ENCODE peak calls at places on chromosomes 11 and 22, in nine cellular contexts. R is HL-60, N is HCT116, F is GM23338, W is breast epithelium, P is transverse colon, Z is sigmoid colon, Q is H1, Y is suprapubic skin. O is an unnamed sample.

GRCh38 chr11:9516113-9516512 is 55.3 kb downstream of the ZNF143 start:
- DNase-seq in R (no peak), W (no peak), Z (no peak), F (peak), Y (no peak), Q (no peak), N (no peak), P (no peak), O (no peak)

GRCh38 chr11:126890561-126890960 is 110.0 kb downstream of the KIRREL3 start:
- DNase-seq in R (no peak), W (no peak), Z (no peak), Q (peak), F (peak), Y (no peak), N (no peak), P (no peak), O (no peak)

GRCh38 chr11:614091-614582 is 1.6 kb downstream of the IRF7 start:
- DNase-seq in R (no peak), Y (peak), Q (no peak), W (no peak), P (peak), N (no peak), Z (no peak), F (no peak), O (peak)

GRCh38 chr11:77027275-77027674 is 6.9 kb upstream of the B3GNT6 start:
- DNase-seq in R (no peak), Y (no peak), F (no peak), P (no peak), Q (no peak), N (no peak), Z (no peak), W (no peak), O (no peak)

GRCh38 chr22:46833228-46833627 is 70.8 kb downstream of the TBC1D22A start:
- DNase-seq in Z (no peak), Q (peak), N (peak), Y (no peak), P (no peak), R (no peak), W (no peak), F (peak), O (no peak)

GRCh38 chr11:65316979-65317786 is 2.5 kb downstream of the CDC42EP2 start:
- DNase-seq in P (peak), N (peak), F (peak), W (peak), Y (peak), Q (no peak), R (no peak), Z (peak), O (no peak)

GRCh38 chr11:47236482-47236881 is 12.1 kb downstream of the ACP2 start:
- DNase-seq in Y (no peak), F (no peak), R (no peak), Z (no peak), N (no peak), W (no peak), P (no peak), Q (no peak), O (no peak)

GRCh38 chr11:36411202-36411640 is 98.9 kb downstream of the TRAF6 start:
- DNase-seq in N (no peak), W (no peak), Q (no peak), P (peak), Z (no peak), R (no peak), F (no peak), Y (no peak), O (peak)

GRCh38 chr11:35111171-35112055 is 27.6 kb upstream of the CD44 start:
- DNase-seq in R (no peak), W (peak), Z (no peak), Q (no peak), N (no peak), P (peak), F (no peak), Y (no peak), O (no peak)

GRCh38 chr11:26522912-26523610 is 49.0 kb downstream of the MUC15 start:
- DNase-seq in N (no peak), Y (no peak), W (no peak), P (no peak), R (no peak), Z (no peak), Q (peak), F (peak), O (no peak)

GRCh38 chr11:57779275-57779674 is 17.7 kb downstream of the CTNND1 start:
- DNase-seq in R (no peak), P (no peak), W (peak), Z (no peak), Q (no peak), N (no peak), Y (no peak), F (peak), O (no peak)

GRCh38 chr11:102276302-102277182 is 40.7 kb upstream of the BIRC3 start:
- DNase-seq in N (no peak), Q (no peak), Z (no peak), P (no peak), R (no peak), Y (no peak), W (no peak), F (no peak), O (no peak)

GRCh38 chr11:102283088-102283487 is 34.2 kb upstream of the BIRC3 start:
- DNase-seq in W (no peak), R (no peak), P (no peak), Q (no peak), Y (no peak), F (no peak), N (no peak), Z (no peak), O (no peak)

GRCh38 chr11:102279641-102280170 is 37.6 kb upstream of the BIRC3 start:
- DNase-seq in Q (no peak), Y (no peak), W (no peak), Z (no peak), N (no peak), P (peak), R (no peak), F (peak), O (no peak)

GRCh38 chr11:102284008-102284407 is 33.3 kb upstream of the BIRC3 start:
- DNase-seq in Y (no peak), P (no peak), W (no peak), F (no peak), N (no peak), R (no peak), Z (no peak), Q (no peak), O (no peak)

DNA sequence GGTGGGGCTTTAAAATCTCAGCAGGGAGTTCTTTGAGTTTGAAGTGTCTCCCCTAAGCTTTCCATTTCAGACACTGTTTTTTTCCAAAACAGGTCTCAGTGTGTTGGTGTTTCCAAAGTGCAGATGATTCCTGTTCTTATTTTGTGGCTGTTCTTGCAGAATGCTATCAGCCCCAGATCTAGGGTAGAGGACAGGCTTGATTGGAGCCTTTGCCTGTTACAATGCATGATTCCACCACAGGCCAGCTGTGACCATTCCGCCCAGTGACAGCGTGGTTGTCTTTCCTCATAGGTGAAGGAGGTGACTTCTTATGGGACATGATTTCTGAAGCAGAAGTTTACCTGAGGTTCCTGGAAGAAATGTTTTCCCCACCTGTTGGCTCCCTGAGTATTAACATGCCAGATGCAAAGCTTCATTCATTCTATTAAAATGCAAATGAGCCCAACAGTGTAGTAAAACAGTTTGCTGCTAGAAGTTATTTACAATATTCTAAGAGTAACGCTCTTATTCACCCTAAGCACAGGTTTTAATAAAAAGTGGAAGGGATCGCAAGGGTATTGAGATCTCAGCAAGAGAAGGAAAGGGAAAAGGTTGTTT is 36.9 kb upstream of the BIRC3 start:
- DNase-seq in P (peak), N (no peak), Q (no peak), Y (no peak), F (peak), R (no peak), W (no peak), Z (no peak), O (no peak)
- H3K4me3 ChIP-seq in P (no peak), N (no peak), Q (peak), Y (no peak), F (peak), R (no peak), W (no peak), Z (no peak), O (no peak)

GRCh38 chr22:36321797-36322601 is 65.8 kb downstream of the MYH9 start:
- DNase-seq in Z (no peak), N (no peak), W (no peak), P (no peak), Q (no peak), F (no peak), R (no peak), Y (no peak), O (peak)

GRCh38 chr22:36320553-36320952 is 67.2 kb downstream of the MYH9 start:
- DNase-seq in W (no peak), Q (no peak), R (no peak), Z (no peak), N (no peak), F (no peak), P (no peak), Y (no peak), O (no peak)

GRCh38 chr22:36317658-36318271 is 64.8 kb downstream of the APOL1 start:
- DNase-seq in Z (no peak), N (no peak), W (no peak), Q (no peak), Y (no peak), F (no peak), P (no peak), R (no peak), O (no peak)

GRCh38 chr22:36318442-36318841 is 65.5 kb downstream of the APOL1 start:
- DNase-seq in Z (no peak), F (no peak), Q (no peak), P (no peak), Y (no peak), R (no peak), N (no peak), W (no peak), O (no peak)

GRCh38 chr22:36319595-36320497 is 66.9 kb downstream of the APOL1 start:
- DNase-seq in Z (no peak), F (no peak), P (no peak), N (no peak), R (no peak), W (no peak), Q (no peak), Y (no peak), O (peak)
- TF ChIP-seq POLR2AphosphoS5 in Z (peak), F (no peak), P (no peak), N (no peak), R (no peak), W (no peak), Q (peak), Y (no peak), O (peak)

DNA sequence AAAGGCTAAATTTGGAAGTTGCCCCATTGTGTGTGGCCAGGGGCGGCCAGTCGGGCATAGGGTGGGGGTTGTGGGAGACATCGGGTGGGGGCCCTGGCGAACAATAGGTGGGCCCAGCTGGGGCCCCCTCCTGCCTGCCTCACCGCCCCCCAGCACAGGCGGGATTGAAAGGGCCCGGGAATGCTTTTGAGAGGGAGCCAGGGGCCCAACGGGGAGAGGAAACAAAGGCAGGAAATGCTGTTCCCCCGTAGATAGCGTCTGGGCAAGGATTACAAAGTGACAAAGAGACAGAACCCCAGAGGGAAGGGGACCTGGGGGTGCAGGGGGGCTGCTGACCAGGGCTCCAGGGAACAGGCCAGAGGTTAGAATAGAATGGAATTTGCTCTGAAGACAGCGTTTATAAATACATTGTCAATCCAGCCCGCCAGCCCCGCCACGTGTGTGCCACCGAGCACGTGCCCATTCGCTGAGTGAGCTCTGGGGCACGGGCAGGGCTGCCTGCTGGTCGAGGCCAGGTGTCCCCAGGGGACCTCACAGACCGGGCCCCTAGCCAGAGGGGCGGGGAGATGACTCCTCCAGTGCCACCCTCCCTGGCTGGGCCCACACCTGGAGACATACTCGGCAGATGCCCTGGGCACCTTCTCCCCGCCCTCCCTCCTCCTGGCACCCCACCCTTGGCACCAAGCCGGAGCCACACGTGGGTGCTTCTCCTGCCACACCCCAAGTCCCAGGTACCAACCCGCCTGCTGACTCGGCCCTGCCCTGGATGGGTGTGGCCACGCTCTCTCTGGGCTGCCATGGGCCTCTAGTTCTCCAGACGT is 9.7 kb downstream of the PDGFB start:
- DNase-seq in N (no peak), W (peak), Z (no peak), R (no peak), F (no peak), Q (no peak), Y (peak), P (peak), O (no peak)
- H3K4me3 ChIP-seq in N (no peak), W (no peak), Z (no peak), R (no peak), F (no peak), Q (no peak), Y (peak), P (no peak), O (no peak)

GRCh38 chr11:86134580-86135318 is 65.9 kb upstream of the PICALM start:
- DNase-seq in Z (no peak), Q (no peak), N (no peak), W (no peak), F (no peak), P (no peak), R (no peak), Y (no peak), O (no peak)
- TF ChIP-seq POLR2AphosphoS5 in Z (no peak), Q (no peak), N (no peak), W (no peak), F (no peak), P (no peak), R (no peak), Y (no peak), O (no peak)

GRCh38 chr11:128893578-128894295 is 2.6 kb downstream of the KCNJ5 start:
- DNase-seq in Y (no peak), N (no peak), Z (peak), F (no peak), P (no peak), Q (no peak), R (no peak), W (no peak), O (no peak)
- H3K4me3 ChIP-seq in Y (no peak), N (no peak), Z (no peak), F (no peak), P (no peak), Q (no peak), R (no peak), W (no peak), O (no peak)

DNA sequence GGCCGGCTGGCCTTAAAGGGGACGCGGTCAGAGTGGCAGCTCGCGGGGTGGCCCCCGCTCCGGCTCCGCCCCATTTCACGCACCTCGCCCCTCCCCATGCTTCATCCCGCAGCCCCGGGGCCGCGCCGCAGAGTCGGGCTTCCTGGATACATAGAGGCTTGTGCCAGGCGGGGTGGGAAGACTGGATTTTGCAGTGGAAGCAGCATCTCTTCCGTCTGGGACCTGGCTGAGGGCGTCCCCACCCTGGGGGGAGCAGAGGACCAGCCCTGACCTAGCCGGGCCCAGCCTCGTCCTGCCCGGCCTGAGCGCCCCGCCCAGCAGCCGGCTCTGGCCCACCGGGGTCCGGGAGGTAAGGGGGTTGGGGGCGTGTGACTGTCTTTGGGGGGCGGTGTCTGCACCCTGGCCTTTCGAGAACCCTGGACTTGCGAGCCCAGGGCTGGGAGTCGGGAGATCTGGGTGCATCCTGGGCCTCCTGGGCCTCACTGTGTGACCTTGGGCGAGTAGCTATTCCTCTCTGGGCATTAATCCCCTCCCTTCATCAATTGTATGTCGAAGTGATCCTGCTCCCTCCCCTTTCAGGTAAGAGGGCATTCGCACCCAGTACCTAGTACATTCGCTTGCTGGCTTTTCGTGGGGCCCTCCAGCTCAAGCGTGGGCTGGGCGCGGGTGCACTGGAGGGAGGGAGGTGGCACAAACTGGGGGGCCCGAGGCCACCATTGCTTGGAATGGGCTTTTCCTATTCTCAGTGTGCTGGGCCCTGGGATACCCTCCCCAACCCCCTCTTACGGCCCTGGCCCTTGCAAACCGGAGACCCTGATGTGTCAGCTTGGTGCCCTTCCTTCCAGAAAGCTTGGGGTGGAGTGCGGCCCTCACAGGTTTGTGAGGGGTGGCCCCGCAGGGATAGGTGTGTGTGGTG is at the start of gene USP35:
- DNase-seq in F (peak), N (no peak), Y (peak), W (no peak), Q (no peak), R (no peak), Z (peak), P (no peak), O (peak)
- TF ChIP-seq POLR2AphosphoS5 in F (no peak), N (no peak), Y (no peak), W (no peak), Q (no peak), R (no peak), Z (no peak), P (no peak), O (no peak)

GRCh38 chr22:39907605-39908097 is 6.8 kb downstream of the GRAP2 start:
- DNase-seq in R (no peak), W (no peak), F (no peak), Q (no peak), Z (no peak), Y (no peak), P (no peak), N (no peak), O (no peak)
- H3K4me3 ChIP-seq in R (no peak), W (no peak), F (no peak), Q (no peak), Z (no peak), Y (no peak), P (no peak), N (no peak), O (peak)

O was measured in spleen.